ENCODE peak calls at places on chromosomes 4 and X, in six cellular contexts. T is IMR-90, J is neuronal stem cell, W is H9, X is mesendoderm, D is mesenchymal stem cell. E is an unnamed sample. For H3K4me1, the result is how much of the 10 kb centered on the place peaks cover.

GRCh38 chr4:88007304-88008132 is at the start of gene PKD2:
- DNase-seq in D (peak), W (peak), T (peak), J (peak), X (peak), E (peak)

GRCh38 chr4:115275615-115276014 is 162.2 kb upstream of the NDST4 start:
- DNase-seq in X (no peak), T (no peak), D (no peak), W (no peak), J (no peak), E (no peak)

GRCh38 chrX:44945736-44946135 is 72.7 kb downstream of the KDM6A start:
- DNase-seq in T (no peak), J (no peak), W (no peak), X (no peak), D (no peak), E (peak)

GRCh38 chrX:120549483-120550452 is 11.0 kb downstream of the CUL4B start:
- DNase-seq in X (peak), W (no peak), D (peak), T (peak), J (no peak), E (peak)

GRCh38 chr4:61921890-61922289 is 721.8 kb downstream of the ADGRL3 start:
- DNase-seq in J (no peak), X (no peak), W (no peak), D (no peak), T (no peak), E (no peak)

GRCh38 chrX:129779747-129780146 is at the start of gene SASH3:
- DNase-seq in X (no peak), W (no peak), D (no peak), J (no peak), T (no peak), E (no peak)

GRCh38 chrX:100478714-100479113 is 68.6 kb upstream of the PCDH19 start:
- DNase-seq in J (no peak), W (no peak), X (peak), T (no peak), D (no peak), E (no peak)

GRCh38 chr4:8121236-8122015 is 37.2 kb downstream of the ABLIM2 start:
- DNase-seq in X (no peak), W (no peak), J (no peak), D (no peak), T (no peak), E (no peak)

GRCh38 chrX:123169247-123169901 is 14.7 kb upstream of the GRIA3 start:
- DNase-seq in J (no peak), D (no peak), X (no peak), T (no peak), W (no peak), E (peak)

GRCh38 chrX:20527458-20528099 is 260.9 kb upstream of the RPS6KA3 start:
- DNase-seq in J (no peak), X (no peak), D (peak), T (peak), W (no peak), E (no peak)

GRCh38 chrX:2967584-2967983 is 38.4 kb upstream of the ARSD start:
- DNase-seq in W (no peak), T (no peak), D (no peak), J (no peak), X (no peak), E (no peak)

GRCh38 chr4:183450108-183450507 is 5.7 kb downstream of the CDKN2AIP start:
- DNase-seq in X (no peak), J (no peak), D (no peak), W (no peak), T (no peak), E (no peak)

GRCh38 chr4:54840992-54841768 is 183.4 kb downstream of the KIT start:
- DNase-seq in J (no peak), W (no peak), D (peak), X (peak), T (peak), E (no peak)

GRCh38 chr4:30429813-30430466 is 290.2 kb upstream of the PCDH7 start:
- DNase-seq in D (peak), W (no peak), X (no peak), J (no peak), T (peak), E (no peak)

GRCh38 chr4:107618656-107619055 is 101.4 kb downstream of the PAPSS1 start:
- DNase-seq in T (no peak), D (no peak), X (no peak), J (no peak), W (no peak), E (no peak)

GRCh38 chr4:145930592-145930991 is 8.0 kb downstream of the ZNF827 start:
- DNase-seq in W (no peak), T (no peak), D (no peak), X (no peak), J (no peak), E (no peak)

GRCh38 chr4:39470402-39470801 is 11.5 kb downstream of the LIAS start:
- DNase-seq in W (no peak), X (no peak), J (no peak), D (no peak), T (no peak), E (no peak)

GRCh38 chrX:103565752-103566151 is 19.6 kb upstream of the TCEAL4 start:
- DNase-seq in D (peak), J (no peak), X (no peak), W (no peak), T (peak), E (no peak)

GRCh38 chr4:95045429-95045828 is 287.7 kb downstream of the BMPR1B start:
- DNase-seq in W (no peak), T (no peak), J (no peak), D (no peak), X (no peak), E (peak)

GRCh38 chrX:70033348-70033747 is 16.4 kb downstream of the AWAT2 start:
- DNase-seq in J (no peak), D (peak), X (peak), W (peak), T (peak), E (no peak)

GRCh38 chr4:97235516-97235915 is 907.8 kb downstream of the STPG2 start:
- DNase-seq in W (peak), J (peak), D (no peak), X (peak), T (no peak), E (no peak)

GRCh38 chr4:140427104-140427918 is at the start of gene CLGN:
- DNase-seq in W (peak), X (peak), D (peak), J (peak), T (peak), E (peak)

GRCh38 chr4:31307026-31307425 is 586.9 kb downstream of the PCDH7 start:
- DNase-seq in T (no peak), W (no peak), J (no peak), X (no peak), D (no peak), E (no peak)

GRCh38 chr4:73721419-73721818 is 18.9 kb upstream of the CXCL8 start:
- DNase-seq in T (peak), X (no peak), D (peak), J (no peak), W (no peak), E (peak)

GRCh38 chr4:75549019-75549418 is 6.8 kb upstream of the ODAPH start:
- DNase-seq in J (no peak), T (no peak), D (no peak), X (no peak), W (no peak), E (no peak)

GRCh38 chrX:97267376-97267775 is 383.7 kb downstream of the RPA4 start:
- DNase-seq in W (no peak), T (peak), D (peak), X (no peak), J (no peak), E (no peak)

GRCh38 chr4:101183658-101184373 is 163.5 kb downstream of the PPP3CA start:
- DNase-seq in D (no peak), J (no peak), X (no peak), T (peak), W (no peak), E (no peak)

GRCh38 chrX:7083021-7083420 is 64.5 kb upstream of the STS start:
- DNase-seq in T (no peak), W (no peak), J (no peak), X (no peak), D (no peak), E (no peak)

GRCh38 chr4:108148316-108148715 is 20.4 kb downstream of the LEF1 start:
- DNase-seq in X (no peak), W (no peak), T (no peak), D (no peak), J (no peak), E (no peak)

GRCh38 chr4:79679859-79680258 is 271.8 kb upstream of the GK2 start:
- DNase-seq in D (no peak), J (no peak), W (no peak), X (no peak), T (no peak), E (no peak)

GRCh38 chr4:48779095-48779997 is 733 bp downstream of the FRYL start:
- DNase-seq in J (peak), D (peak), X (peak), W (peak), T (peak), E (peak)

GRCh38 chr4:72112514-72113156 is 80.8 kb downstream of the NPFFR2 start:
- DNase-seq in T (peak), X (peak), D (peak), J (no peak), W (no peak), E (peak)

GRCh38 chrX:12329476-12329875 is 191.2 kb downstream of the FRMPD4 start:
- DNase-seq in X (no peak), T (no peak), W (no peak), J (no peak), D (no peak), E (peak)

GRCh38 chr4:19438228-19438627 is 813.5 kb upstream of the SLIT2 start:
- DNase-seq in J (no peak), W (no peak), D (peak), X (no peak), T (peak), E (no peak)

GRCh38 chrX:41335590-41336331 is 1.8 kb downstream of the DDX3X start:
- DNase-seq in W (no peak), D (no peak), T (peak), J (no peak), X (no peak), E (no peak)

GRCh38 chrX:41336447-41336846 is 2.5 kb downstream of the DDX3X start:
- DNase-seq in T (no peak), J (no peak), X (no peak), D (no peak), W (no peak), E (peak)

GRCh38 chrX:41337140-41337539 is 3.2 kb downstream of the DDX3X start:
- DNase-seq in T (peak), D (no peak), X (no peak), W (no peak), J (no peak), E (peak)

GRCh38 chrX:41338422-41338821 is 4.5 kb downstream of the DDX3X start:
- DNase-seq in X (no peak), J (no peak), W (no peak), T (no peak), D (no peak), E (no peak)

DNA sequence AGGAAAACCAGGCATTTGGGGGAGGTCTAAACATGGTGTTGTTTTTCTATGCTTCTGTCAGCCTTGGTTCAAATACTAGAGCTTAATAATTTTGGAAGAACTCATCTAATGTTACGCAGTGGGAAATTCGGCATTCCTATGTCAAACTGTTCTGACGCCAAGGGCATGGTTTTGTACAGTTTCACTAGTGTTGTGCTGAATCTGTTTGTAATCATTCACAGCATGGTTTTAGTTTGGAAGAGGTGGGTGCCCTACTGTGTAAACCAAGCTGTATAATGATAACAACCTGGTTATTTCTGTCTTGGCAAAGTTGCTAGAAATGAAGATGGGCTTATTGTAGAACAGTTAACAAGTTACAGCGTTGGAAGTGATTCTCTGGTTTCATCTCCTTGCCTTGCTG is 5.2 kb downstream of the DDX3X start:
- DNase-seq in D (no peak), J (no peak), X (no peak), W (no peak), T (no peak), E (peak)
- H3K4me2 ChIP-seq in D (no peak), J (peak), X (no peak), W (no peak), T (no peak), E (no peak)

GRCh38 chrX:74449322-74449936 is 28.1 kb downstream of the SLC16A2 start:
- DNase-seq in D (no peak), W (no peak), X (no peak), T (peak), J (no peak), E (no peak)
- H3K4me1 ChIP-seq in D (under half), W (under half), X (under half), T (under half), J (under half), E (under half)

GRCh38 chr4:120049732-120050494 is 16.7 kb downstream of the MAD2L1 start:
- DNase-seq in W (peak), D (peak), J (peak), X (peak), T (peak), E (peak)

GRCh38 chr4:120055795-120056194 is 10.9 kb downstream of the MAD2L1 start:
- DNase-seq in D (no peak), X (no peak), J (no peak), T (no peak), W (no peak), E (no peak)

GRCh38 chr4:120053916-120054315 is 12.7 kb downstream of the MAD2L1 start:
- DNase-seq in J (no peak), D (no peak), W (no peak), T (no peak), X (no peak), E (no peak)

GRCh38 chr4:120055167-120055566 is 11.5 kb downstream of the MAD2L1 start:
- DNase-seq in W (no peak), T (no peak), X (no peak), D (peak), J (no peak), E (no peak)

GRCh38 chr4:120052840-120053239 is 13.8 kb downstream of the MAD2L1 start:
- DNase-seq in T (peak), J (no peak), D (peak), W (no peak), X (no peak), E (peak)
- H2AK5ac ChIP-seq in T (no peak), J (no peak), D (no peak), W (no peak), X (no peak), E (no peak)

GRCh38 chrX:110213183-110213582 is 104.7 kb downstream of the AMMECR1 start:
- DNase-seq in X (no peak), J (no peak), D (no peak), T (no peak), W (no peak), E (no peak)

GRCh38 chrX:110215411-110215810 is 102.5 kb downstream of the AMMECR1 start:
- DNase-seq in X (no peak), W (no peak), D (no peak), J (no peak), T (peak), E (no peak)

GRCh38 chrX:110212299-110212698 is 105.6 kb downstream of the AMMECR1 start:
- DNase-seq in X (peak), W (no peak), J (no peak), D (peak), T (peak), E (no peak)

GRCh38 chrX:110216027-110216426 is 101.9 kb downstream of the AMMECR1 start:
- DNase-seq in T (no peak), X (no peak), W (no peak), J (no peak), D (no peak), E (no peak)

GRCh38 chrX:110214684-110215083 is 103.2 kb downstream of the AMMECR1 start:
- DNase-seq in W (no peak), J (no peak), D (no peak), X (no peak), T (no peak), E (no peak)
- H3K4me2 ChIP-seq in W (no peak), J (no peak), D (no peak), X (no peak), T (no peak), E (no peak)

DNA sequence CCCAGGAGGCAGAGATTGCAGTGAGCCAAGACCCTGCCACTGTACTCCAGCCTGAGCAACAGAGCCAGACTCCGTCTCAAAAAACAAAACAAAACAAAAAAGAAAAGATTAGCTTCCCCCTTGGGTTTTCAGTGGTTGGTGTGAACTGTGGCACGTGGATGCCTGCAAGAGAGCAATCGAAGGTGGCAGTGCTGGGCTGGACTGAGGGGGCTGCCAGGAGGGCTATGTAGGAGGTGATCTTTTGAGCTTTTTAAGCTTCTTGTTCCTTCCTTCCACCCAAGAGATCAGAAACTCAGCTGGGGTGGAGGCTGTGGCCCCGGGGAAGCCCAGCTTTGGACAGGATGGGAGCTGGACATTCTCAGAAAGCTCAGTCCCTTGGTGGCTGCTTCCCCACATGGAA is 49.6 kb downstream of the PRPS1 start:
- DNase-seq in W (no peak), X (no peak), J (no peak), D (peak), T (no peak), E (no peak)
- H3K4me1 ChIP-seq in W (under half), X (under half), J (under half), D (under half), T (under half), E (under half)

DNA sequence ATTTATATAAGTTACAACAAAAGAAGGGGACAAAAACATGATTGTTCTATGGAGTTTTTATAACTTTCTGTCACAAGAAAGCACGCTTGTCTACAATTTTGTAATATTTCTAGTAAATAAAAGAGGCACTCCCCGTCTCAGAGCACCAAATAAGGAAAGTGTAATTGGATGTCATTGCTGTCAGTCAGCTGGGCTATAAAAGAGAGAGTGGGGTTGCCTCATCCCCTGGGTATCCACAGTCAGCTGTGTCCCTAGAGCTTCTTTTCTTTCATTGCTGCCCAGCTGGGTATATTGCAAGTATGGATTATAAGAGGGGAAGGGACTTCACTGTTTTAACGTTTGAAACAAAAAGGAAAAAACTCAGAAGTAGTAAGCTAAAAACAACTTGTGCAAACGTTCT is 61.3 kb downstream of the NPNT start:
- DNase-seq in X (no peak), W (no peak), D (no peak), T (no peak), J (no peak), E (no peak)
- H2AK5ac ChIP-seq in X (no peak), W (no peak), D (no peak), T (no peak), J (no peak), E (no peak)